ENCODE peak calls at places on chromosomes 3 and 15, in seven cellular contexts. X is HepG2, P is H1, L is K562, G is endothelial cell of umbilical vein, V is SK-N-SH, M is SK-N-MC. Y is an unnamed sample.

GRCh38 chr15:47384316-47384715 is 333.0 kb upstream of the SEMA6D start:
- DNase-seq in X (no peak), P (no peak), L (no peak), G (peak), V (no peak), M (no peak), Y (no peak)

GRCh38 chr15:65336767-65337435 is 32.4 kb downstream of the RNU5B-1 start:
- DNase-seq in X (no peak), P (no peak), L (no peak), G (no peak), V (peak), M (no peak), Y (no peak)

GRCh38 chr3:38687306-38687705 is 37.8 kb upstream of the SCN5A start:
- DNase-seq in X (no peak), P (no peak), L (no peak), G (no peak), V (no peak), M (no peak), Y (no peak)

GRCh38 chr3:71062920-71063767 is 520.4 kb downstream of the FOXP1 start:
- DNase-seq in X (no peak), P (no peak), L (no peak), G (peak), V (peak), M (no peak), Y (no peak)

GRCh38 chr15:65338366-65338765 is 33.9 kb downstream of the RNU5B-1 start:
- DNase-seq in X (no peak), P (no peak), L (no peak), G (no peak), V (peak), M (no peak), Y (no peak)

GRCh38 chr3:43291546-43291945 is 5.2 kb downstream of the SNRK start:
- DNase-seq in X (no peak), P (no peak), L (no peak), G (peak), V (no peak), M (no peak), Y (no peak)

GRCh38 chr15:39579487-39580116 is 1.3 kb upstream of the THBS1 start:
- DNase-seq in X (peak), P (peak), L (no peak), G (peak), V (no peak), M (no peak), Y (peak)

GRCh38 chr3:124867511-124867910 is 19.7 kb downstream of the ITGB5 start:
- DNase-seq in X (no peak), P (no peak), L (no peak), G (no peak), V (no peak), M (no peak), Y (no peak)

GRCh38 chr3:29385056-29385455 is 104.2 kb downstream of the RBMS3 start:
- DNase-seq in X (no peak), P (no peak), L (no peak), G (no peak), V (peak), M (no peak), Y (no peak)

GRCh38 chr3:98954806-98955205 is 53.3 kb upstream of the DCBLD2 start:
- DNase-seq in X (no peak), P (no peak), L (no peak), G (no peak), V (no peak), M (no peak), Y (peak)

GRCh38 chr15:29596266-29596665 is 226.0 kb downstream of the TJP1 start:
- DNase-seq in X (no peak), P (no peak), L (no peak), G (peak), V (no peak), M (no peak), Y (peak)

GRCh38 chr15:92654662-92655061 is 913 bp downstream of the FAM174B start:
- DNase-seq in X (no peak), P (peak), L (no peak), G (peak), V (no peak), M (no peak), Y (no peak)

GRCh38 chr3:22582291-22582690 is 620.8 kb upstream of the UBE2E2 start:
- DNase-seq in X (no peak), P (no peak), L (no peak), G (no peak), V (no peak), M (no peak), Y (no peak)

GRCh38 chr3:136350557-136350956 is 100.4 kb downstream of the PCCB start:
- DNase-seq in X (no peak), P (no peak), L (no peak), G (no peak), V (no peak), M (no peak), Y (no peak)

GRCh38 chr3:118671192-118671591 is 363.5 kb downstream of the IGSF11 start:
- DNase-seq in X (no peak), P (no peak), L (no peak), G (no peak), V (no peak), M (no peak), Y (no peak)

GRCh38 chr15:93307513-93307912 is 218.5 kb upstream of the RGMA start:
- DNase-seq in X (no peak), P (no peak), L (no peak), G (no peak), V (peak), M (no peak), Y (no peak)

GRCh38 chr15:69107025-69107620 is 53.3 kb upstream of the GLCE start:
- DNase-seq in X (no peak), P (no peak), L (no peak), G (no peak), V (no peak), M (no peak), Y (no peak)

GRCh38 chr3:11059090-11059798 is 66.7 kb downstream of the SLC6A1 start:
- DNase-seq in X (peak), P (peak), L (peak), G (peak), V (peak), M (no peak), Y (peak)

GRCh38 chr3:122416966-122417365 is 1.1 kb upstream of the WDR5B start:
- DNase-seq in X (no peak), P (no peak), L (no peak), G (no peak), V (no peak), M (no peak), Y (no peak)

GRCh38 chr3:4376499-4376898 is 73.3 kb downstream of the SETMAR start:
- DNase-seq in X (no peak), P (no peak), L (no peak), G (no peak), V (no peak), M (no peak), Y (no peak)

GRCh38 chr15:75425966-75426500 is 25.5 kb downstream of the SIN3A start:
- DNase-seq in X (no peak), P (no peak), L (no peak), G (peak), V (no peak), M (no peak), Y (no peak)

GRCh38 chr3:74344865-74345264 is 269.6 kb downstream of the CNTN3 start:
- DNase-seq in X (no peak), P (no peak), L (no peak), G (no peak), V (no peak), M (no peak), Y (no peak)

GRCh38 chr15:58934114-58934447 is 602 bp upstream of the SLTM start:
- DNase-seq in X (no peak), P (no peak), L (no peak), G (no peak), V (no peak), M (no peak), Y (no peak)

GRCh38 chr3:28915711-28916481 is 365.0 kb upstream of the RBMS3 start:
- DNase-seq in X (no peak), P (no peak), L (no peak), G (peak), V (peak), M (no peak), Y (peak)

GRCh38 chr3:30332196-30333021 is 274.0 kb upstream of the TGFBR2 start:
- DNase-seq in X (no peak), P (no peak), L (no peak), G (no peak), V (no peak), M (no peak), Y (no peak)

GRCh38 chr3:195071916-195072820 is 198.8 kb downstream of the XXYLT1 start:
- DNase-seq in X (no peak), P (no peak), L (no peak), G (no peak), V (no peak), M (no peak), Y (no peak)

DNA sequence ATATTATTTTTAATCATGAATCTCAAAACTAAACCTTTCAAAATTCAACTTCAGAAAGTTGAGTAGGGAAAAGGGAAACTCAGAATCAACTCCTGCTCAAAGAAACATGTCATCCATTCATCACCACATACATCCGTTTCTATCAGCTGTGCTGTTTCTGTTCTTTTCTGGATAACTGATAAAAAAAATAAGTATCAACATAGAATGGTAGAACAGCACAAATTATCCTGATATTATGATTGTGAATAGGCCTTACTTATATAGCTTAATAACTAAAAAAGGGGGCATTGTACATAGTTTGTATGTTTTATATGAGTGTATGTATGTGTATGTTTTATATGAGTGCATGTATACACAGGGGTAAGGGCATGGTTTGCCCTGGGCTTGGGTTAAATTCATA is 3.1 kb downstream of the TM4SF1 start:
- DNase-seq in X (no peak), P (no peak), L (no peak), G (peak), V (no peak), M (no peak), Y (no peak)
- H3K9ac ChIP-seq in X (peak), P (no peak), L (no peak), G (peak), V (no peak), M (no peak), Y (no peak)

DNA sequence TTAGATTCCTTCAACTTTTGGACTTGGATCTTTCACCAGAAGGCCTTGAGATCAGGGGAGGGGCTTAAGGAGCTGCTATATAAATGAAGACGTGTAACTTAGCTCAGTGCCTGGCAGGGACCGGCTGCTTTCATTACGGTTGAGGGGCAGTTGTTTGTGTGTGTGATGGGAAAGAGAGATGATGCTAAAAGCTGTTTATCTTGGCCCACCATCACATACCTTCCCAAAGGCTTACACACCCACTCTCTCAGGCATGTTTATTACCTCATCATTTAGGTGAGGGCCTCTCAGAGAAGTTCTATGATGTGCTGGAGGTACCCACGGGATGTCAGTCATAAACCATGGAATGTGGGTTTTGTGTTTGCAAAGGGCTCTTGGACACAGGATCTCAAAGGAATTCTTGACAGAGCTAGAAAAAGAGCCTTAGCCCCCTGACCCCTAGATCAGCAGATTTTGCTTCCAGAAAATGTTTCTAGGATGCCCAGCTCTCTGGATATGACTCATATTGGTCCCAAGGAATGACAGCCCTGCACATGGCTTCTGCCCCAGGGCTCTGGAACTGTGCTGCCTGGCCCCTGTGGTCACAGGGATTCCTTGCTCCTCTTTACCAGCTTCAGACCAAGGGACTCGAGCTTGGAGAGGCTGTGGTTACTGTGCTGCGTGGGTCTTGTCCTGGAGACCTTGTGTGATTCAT is 15.9 kb upstream of the SMAD3 start:
- DNase-seq in X (peak), P (no peak), L (no peak), G (peak), V (no peak), M (no peak), Y (no peak)
- TF ChIP-seq POLR2AphosphoS5 in X (no peak), P (no peak), L (no peak), G (no peak), V (no peak), M (no peak), Y (peak)

GRCh38 chr3:72847751-72848702 is at the start of gene SHQ1:
- DNase-seq in X (peak), P (peak), L (peak), G (peak), V (peak), M (no peak), Y (peak)

GRCh38 chr3:72844436-72844999 is 3.7 kb downstream of the SHQ1 start:
- DNase-seq in X (no peak), P (no peak), L (no peak), G (peak), V (no peak), M (no peak), Y (no peak)

GRCh38 chr3:72848703-72849081 is 447 bp upstream of the SHQ1 start:
- DNase-seq in X (no peak), P (no peak), L (peak), G (no peak), V (no peak), M (no peak), Y (no peak)

GRCh38 chr3:72847282-72847681 is 963 bp downstream of the SHQ1 start:
- DNase-seq in X (no peak), P (no peak), L (no peak), G (no peak), V (peak), M (no peak), Y (no peak)
- H3K9ac ChIP-seq in X (peak), P (no peak), L (peak), G (peak), V (peak), M (peak), Y (peak)

GRCh38 chr15:90205050-90205848 is 4.1 kb downstream of the SEMA4B start:
- DNase-seq in X (no peak), P (no peak), L (no peak), G (no peak), V (peak), M (no peak), Y (no peak)

GRCh38 chr15:90201944-90202375 is 830 bp downstream of the SEMA4B start:
- DNase-seq in X (no peak), P (peak), L (no peak), G (no peak), V (peak), M (no peak), Y (no peak)

GRCh38 chr15:90202929-90203328 is 1.8 kb downstream of the SEMA4B start:
- DNase-seq in X (no peak), P (no peak), L (no peak), G (no peak), V (no peak), M (no peak), Y (no peak)

GRCh38 chr15:90203473-90203872 is 2.3 kb downstream of the SEMA4B start:
- DNase-seq in X (no peak), P (no peak), L (no peak), G (no peak), V (no peak), M (no peak), Y (no peak)

GRCh38 chr15:90203922-90204321 is 2.8 kb downstream of the SEMA4B start:
- DNase-seq in X (no peak), P (no peak), L (no peak), G (no peak), V (no peak), M (no peak), Y (no peak)
- TF ChIP-seq POLR2AphosphoS5 in X (no peak), P (no peak), L (no peak), G (no peak), V (no peak), M (no peak), Y (peak)

GRCh38 chr3:179028408-179028807 is 43.2 kb downstream of the ZMAT3 start:
- DNase-seq in X (no peak), P (no peak), L (no peak), G (no peak), V (no peak), M (no peak), Y (no peak)

GRCh38 chr3:179029096-179029495 is 42.5 kb downstream of the ZMAT3 start:
- DNase-seq in X (no peak), P (no peak), L (no peak), G (no peak), V (no peak), M (no peak), Y (no peak)

GRCh38 chr3:179026636-179027035 is 45.0 kb downstream of the ZMAT3 start:
- DNase-seq in X (no peak), P (no peak), L (no peak), G (no peak), V (no peak), M (no peak), Y (no peak)

DNA sequence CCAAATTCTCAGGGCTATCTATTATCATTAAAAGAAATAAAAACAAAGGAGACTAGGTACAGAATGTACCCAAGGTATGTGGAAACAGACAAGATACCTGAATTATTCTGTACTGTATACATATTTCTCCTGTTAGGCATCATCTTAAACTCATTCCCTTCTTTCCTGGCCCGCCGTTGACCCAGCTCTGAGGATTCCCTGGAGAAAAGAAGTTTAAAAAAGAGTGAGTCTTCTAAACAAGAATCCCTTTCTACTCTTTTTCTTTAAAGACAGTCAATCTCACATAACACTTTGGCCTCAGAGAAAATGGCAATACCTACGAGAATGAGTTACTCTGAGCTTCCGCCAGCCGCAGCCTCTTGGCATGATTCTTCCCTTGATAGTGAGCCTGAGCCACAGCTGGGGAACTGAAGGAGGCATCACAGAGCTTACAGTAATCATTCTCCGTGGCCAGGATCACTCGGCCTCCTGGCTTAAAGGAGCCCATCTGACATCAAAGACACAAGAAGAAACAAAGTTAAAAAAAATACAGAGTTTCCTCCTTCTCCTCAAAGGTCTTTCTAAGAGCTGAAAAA is 44.2 kb downstream of the ZMAT3 start:
- DNase-seq in X (no peak), P (no peak), L (peak), G (no peak), V (no peak), M (no peak), Y (no peak)
- H3K9ac ChIP-seq in X (no peak), P (no peak), L (peak), G (no peak), V (no peak), M (peak), Y (no peak)

DNA sequence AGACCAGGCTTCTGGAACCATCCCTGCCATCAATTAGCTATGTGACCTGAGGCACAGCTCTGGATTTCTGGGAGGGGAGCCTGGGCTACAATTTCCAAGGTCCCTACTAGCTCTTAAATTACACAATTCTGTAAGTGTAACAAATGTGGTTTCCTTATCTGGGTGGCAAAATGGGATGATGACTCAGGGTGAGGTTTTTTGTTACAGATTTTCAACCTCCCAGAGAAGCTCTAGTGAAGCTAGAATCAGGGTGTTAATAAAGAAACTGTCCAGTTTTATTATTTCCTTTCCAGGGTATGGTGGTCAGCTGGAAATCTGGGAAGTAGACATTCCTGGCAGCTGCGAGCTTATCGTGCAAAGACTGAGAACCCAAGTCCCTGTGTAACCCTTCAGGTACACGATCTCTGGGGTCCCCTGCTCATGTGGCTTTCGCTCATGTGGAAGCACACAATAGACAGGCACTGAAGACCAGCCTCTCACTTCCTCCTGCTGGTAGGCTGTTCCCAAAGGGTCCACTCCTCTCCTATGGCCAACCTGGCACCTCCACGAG is 7.3 kb downstream of the RAB27A start:
- DNase-seq in X (no peak), P (no peak), L (peak), G (peak), V (peak), M (no peak), Y (no peak)
- TF ChIP-seq POLR2AphosphoS5 in X (no peak), P (no peak), L (peak), G (no peak), V (no peak), M (no peak), Y (no peak)

GRCh38 chr3:45064512-45065372 is 38.6 kb downstream of the CLEC3B start:
- DNase-seq in X (no peak), P (no peak), L (peak), G (peak), V (no peak), M (no peak), Y (peak)
- H3K9ac ChIP-seq in X (no peak), P (no peak), L (peak), G (peak), V (peak), M (no peak), Y (no peak)

DNA sequence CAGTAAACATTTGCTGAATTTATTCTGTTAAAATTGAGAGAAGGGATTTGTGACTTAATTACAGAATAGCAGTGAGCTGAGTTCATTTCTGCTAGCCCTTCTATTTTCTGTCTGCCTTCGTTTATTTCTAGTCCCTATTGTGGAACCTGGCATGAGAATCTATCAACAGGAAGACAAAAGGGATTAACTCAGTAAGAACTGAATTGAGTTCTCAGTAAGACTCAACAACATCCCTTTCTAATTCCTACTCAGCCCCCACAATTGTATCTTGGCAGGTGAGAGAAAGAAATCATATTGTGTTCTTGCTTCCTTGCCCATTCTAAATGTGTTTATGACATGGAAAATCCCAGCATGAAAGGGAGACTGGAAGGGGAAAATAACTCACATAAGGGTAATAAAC is 246.4 kb upstream of the LRRC3B start:
- DNase-seq in X (no peak), P (no peak), L (no peak), G (no peak), V (no peak), M (no peak), Y (no peak)
- TF ChIP-seq POLR2AphosphoS5 in X (no peak), P (no peak), L (no peak), G (no peak), V (no peak), M (no peak), Y (no peak)

Y was measured in HCT116.